ENCODE peak calls at places on chromosomes 12 and 14, in four cellular contexts. J, Q, E and U are unnamed samples.

GRCh38 chr12:13211191-13211858 is 14.8 kb downstream of the EMP1 start:
- DNase-seq in J (no peak), Q (no peak), E (no peak), U (no peak)

GRCh38 chr12:6951551-6952120 is 480 bp downstream of the PTPN6 start:
- DNase-seq in J (peak; percentile 38), Q (no peak), E (no peak), U (no peak)

GRCh38 chr12:95805864-95806669 is 15.5 kb upstream of the NTN4 start:
- DNase-seq in J (no peak), Q (no peak), E (peak; percentile 83), U (peak; percentile 100)

GRCh38 chr14:53055003-53055402 is 98.1 kb downstream of the DDHD1 start:
- DNase-seq in J (no peak), Q (no peak), E (peak; percentile 38), U (no peak)

GRCh38 chr12:116133149-116133548 is 144.3 kb downstream of the MED13L start:
- DNase-seq in J (no peak), Q (no peak), E (no peak), U (no peak)

GRCh38 chr14:89367449-89368120 is 49.4 kb downstream of the FOXN3 start:
- DNase-seq in J (no peak), Q (no peak), E (no peak), U (no peak)

GRCh38 chr12:81216739-81217138 is 138.9 kb downstream of the ACSS3 start:
- DNase-seq in J (no peak), Q (no peak), E (no peak), U (no peak)

GRCh38 chr12:45990468-45991288 is at the start of gene SCAF11:
- DNase-seq in J (peak; percentile 100), Q (peak; percentile 100), E (peak; percentile 97), U (peak; percentile 97)

GRCh38 chr12:44357476-44357875 is 518.6 kb downstream of the NELL2 start:
- DNase-seq in J (no peak), Q (no peak), E (no peak), U (no peak)

GRCh38 chr12:13198921-13199320 is 2.4 kb downstream of the EMP1 start:
- DNase-seq in J (no peak), Q (no peak), E (no peak), U (no peak)

GRCh38 chr12:11705010-11705409 is 55.5 kb downstream of the ETV6 start:
- DNase-seq in J (no peak), Q (no peak), E (peak; percentile 62), U (peak; percentile 78)

GRCh38 chr12:71046215-71046614 is 111.6 kb downstream of the TSPAN8 start:
- DNase-seq in J (no peak), Q (no peak), E (peak; percentile 1), U (peak; percentile 20)

GRCh38 chr12:67161322-67161918 is 107.7 kb upstream of the CAND1 start:
- DNase-seq in J (peak; percentile 28), Q (peak; percentile 82), E (no peak), U (no peak)

GRCh38 chr14:30896435-30896834 is 22.1 kb downstream of the COCH start:
- DNase-seq in J (no peak), Q (no peak), E (no peak), U (no peak)

GRCh38 chr12:6167327-6168280 is 32.6 kb upstream of the CD9 start:
- DNase-seq in J (peak; percentile 56), Q (no peak), E (peak; percentile 78), U (peak; percentile 51)

GRCh38 chr12:2902287-2902880 is 11.7 kb downstream of the TULP3 start:
- DNase-seq in J (no peak), Q (no peak), E (no peak), U (no peak)

GRCh38 chr14:101500061-101500460 is 61.2 kb upstream of the DIO3 start:
- DNase-seq in J (no peak), Q (peak; percentile 4), E (no peak), U (no peak)

GRCh38 chr12:108287227-108287626 is 51.9 kb downstream of the CMKLR1 start:
- DNase-seq in J (no peak), Q (no peak), E (no peak), U (no peak)

GRCh38 chr12:108285016-108285415 is 54.1 kb downstream of the CMKLR1 start:
- DNase-seq in J (no peak), Q (peak; percentile 64), E (no peak), U (no peak)

GRCh38 chr12:108284163-108284562 is 54.9 kb downstream of the CMKLR1 start:
- DNase-seq in J (no peak), Q (no peak), E (no peak), U (no peak)

DNA sequence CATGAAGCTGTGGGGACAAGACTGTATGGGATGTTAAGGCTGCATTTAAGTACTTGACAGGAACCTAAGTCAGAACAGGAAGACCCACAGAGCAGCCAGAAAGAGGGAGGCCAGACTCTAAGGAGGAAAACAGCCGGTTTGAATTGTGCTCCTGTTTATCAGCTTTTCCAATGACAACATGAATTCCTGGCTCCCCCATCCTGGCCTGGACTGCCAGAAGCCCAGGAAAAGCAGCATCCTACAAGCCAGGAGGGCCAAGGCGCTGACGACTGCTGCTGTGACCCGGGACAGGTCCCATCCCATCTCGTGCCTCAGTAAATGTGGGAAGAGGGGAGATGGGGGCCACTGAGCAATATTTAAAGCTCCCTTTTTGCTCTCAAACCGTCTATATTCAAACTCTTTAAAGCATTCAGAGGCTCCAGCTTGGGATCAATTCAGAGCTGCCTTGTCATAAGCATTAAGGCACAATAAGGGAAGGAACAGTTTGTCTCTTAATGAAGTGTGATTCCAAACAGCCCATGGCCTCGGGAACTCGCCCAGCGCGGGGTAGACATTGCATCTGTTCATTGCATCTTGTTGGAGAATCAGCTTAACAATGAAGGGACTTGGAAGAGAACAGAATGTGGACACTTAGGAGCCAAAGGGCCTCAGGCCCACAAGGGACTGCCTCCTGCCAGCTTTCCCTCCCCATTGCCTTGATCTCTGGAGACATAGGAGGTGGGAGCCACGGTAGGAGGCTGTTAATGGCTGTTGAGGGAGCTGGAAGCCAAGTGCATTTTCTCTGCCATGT is 49.6 kb downstream of the CMKLR1 start:
- DNase-seq in J (no peak), Q (peak; percentile 55), E (no peak), U (no peak)
- H3K27ac ChIP-seq in J (no peak overlapping the region), Q (no peak overlapping the region), E (no peak overlapping the region), U (no peak overlapping the region)

GRCh38 chr12:119179335-119180021 is 747 bp downstream of the HSPB8 start:
- DNase-seq in J (no peak), Q (peak; percentile 94), E (peak; percentile 30), U (no peak)

GRCh38 chr12:119181944-119182343 is 3.2 kb downstream of the HSPB8 start:
- DNase-seq in J (no peak), Q (no peak), E (no peak), U (no peak)

GRCh38 chr12:119182701-119183493 is 4.2 kb downstream of the HSPB8 start:
- DNase-seq in J (no peak), Q (no peak), E (no peak), U (no peak)

GRCh38 chr12:119180380-119181040 is 1.8 kb downstream of the HSPB8 start:
- DNase-seq in J (no peak), Q (peak; percentile 86), E (no peak), U (no peak)

GRCh38 chr12:119181202-119181601 is 2.5 kb downstream of the HSPB8 start:
- DNase-seq in J (no peak), Q (no peak), E (no peak), U (no peak)
- H3K27ac ChIP-seq in J (no peak overlapping the region), Q (no peak overlapping the region), E (peak overlapping the region; percentile 85), U (peak overlapping the region; percentile 5)

DNA sequence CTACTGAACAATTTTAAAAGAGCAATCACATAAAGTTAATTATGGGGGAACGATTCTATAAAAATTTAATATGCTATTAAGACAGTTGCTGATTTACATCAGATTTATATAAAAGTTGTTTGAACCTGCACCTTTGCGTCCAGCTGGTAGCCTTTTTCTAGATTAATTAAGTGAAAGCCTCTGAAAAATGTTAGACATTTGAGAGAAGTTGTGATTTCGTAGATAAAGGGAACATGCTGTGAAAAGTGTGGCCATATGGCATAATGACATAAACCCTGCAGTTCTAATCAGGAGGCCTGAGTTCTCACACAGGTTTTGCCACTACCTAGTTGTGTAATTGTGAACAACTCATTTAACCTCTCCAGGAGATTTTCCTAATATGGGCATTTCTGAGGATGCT is 187.2 kb downstream of the TMTC2 start:
- DNase-seq in J (no peak), Q (no peak), E (no peak), U (no peak)
- H3K27ac ChIP-seq in J (no peak overlapping the region), Q (no peak overlapping the region), E (no peak overlapping the region), U (no peak overlapping the region)

GRCh38 chr14:103830511-103831270 is 16.7 kb downstream of the PPP1R13B start:
- DNase-seq in J (no peak), Q (peak; percentile 11), E (no peak), U (no peak)
- H3K27ac ChIP-seq in J (no peak overlapping the region), Q (no peak overlapping the region), E (no peak overlapping the region), U (no peak overlapping the region)

GRCh38 chr14:68806526-68807147 is 13.8 kb upstream of the ZFP36L1 start:
- DNase-seq in J (no peak), Q (no peak), E (no peak), U (no peak)
- H3K27ac ChIP-seq in J (no peak overlapping the region), Q (no peak overlapping the region), E (peak overlapping the region; percentile 37), U (peak overlapping the region; percentile 25)

GRCh38 chr12:122996621-122997342 is 16.3 kb downstream of the ARL6IP4 start:
- DNase-seq in J (no peak), Q (no peak), E (no peak), U (no peak)
- H3K27ac ChIP-seq in J (no peak overlapping the region), Q (no peak overlapping the region), E (no peak overlapping the region), U (no peak overlapping the region)

DNA sequence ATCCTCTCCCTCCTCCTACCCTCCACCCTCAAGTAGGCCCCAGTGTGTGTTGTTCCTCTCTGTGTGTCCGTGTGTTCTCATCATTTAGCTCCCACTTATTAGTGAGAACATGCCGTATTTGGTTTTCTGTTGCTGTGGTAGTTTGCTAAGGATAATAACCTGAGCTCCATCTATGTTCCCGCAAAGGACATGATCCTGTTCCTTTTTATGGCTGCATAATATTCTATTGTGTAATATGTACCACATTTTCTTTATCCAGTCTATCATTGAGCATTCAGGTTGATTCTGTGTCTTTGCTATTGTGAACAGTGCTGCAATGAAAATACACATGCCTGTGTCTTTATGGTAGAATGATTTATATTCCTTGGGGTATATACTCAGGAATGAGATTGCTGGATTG is 30.5 kb downstream of the JDP2 start:
- DNase-seq in J (no peak), Q (no peak), E (no peak), U (no peak)
- H3K27ac ChIP-seq in J (no peak overlapping the region), Q (no peak overlapping the region), E (no peak overlapping the region), U (no peak overlapping the region)